ENCODE peak calls at places on chromosome 11, in ten cellular contexts. One of them, this sample, is unnamed.

GRCh38 chr11:1645357-1645821 is 15.8 kb downstream of the KRTAP5-5 start:
- DNase-seq in BJ: no peak
- DNase-seq in colonic mucosa: no peak
- DNase-seq in pancreas: no peak
- DNase-seq in cardiac fibroblast: no peak
- DNase-seq in suprapubic skin: no peak
- DNase-seq in spleen: peak; percentile 38
- DNase-seq in fibroblast of mammary gland: no peak
- DNase-seq in psoas muscle: no peak
- DNase-seq in fibroblast of lung: no peak
- DNase-seq in this sample: no peak

GRCh38 chr11:67396587-67397398 is 4.9 kb downstream of the PPP1CA start:
- DNase-seq in colonic mucosa: no peak
- DNase-seq in fibroblast of mammary gland: no peak
- DNase-seq in fibroblast of lung: no peak
- DNase-seq in cardiac fibroblast: no peak
- DNase-seq in suprapubic skin: no peak
- DNase-seq in BJ: no peak
- DNase-seq in spleen: peak; percentile 75
- DNase-seq in pancreas: no peak
- DNase-seq in psoas muscle: no peak
- DNase-seq in this sample: no peak

GRCh38 chr11:117076941-117077659 is 21.1 kb downstream of the SIK3 start:
- DNase-seq in psoas muscle: no peak
- DNase-seq in pancreas: no peak
- DNase-seq in colonic mucosa: no peak
- DNase-seq in spleen: no peak
- DNase-seq in suprapubic skin: no peak
- DNase-seq in BJ: no peak
- DNase-seq in fibroblast of mammary gland: no peak
- DNase-seq in fibroblast of lung: no peak
- DNase-seq in cardiac fibroblast: no peak
- DNase-seq in this sample: peak; percentile 63

GRCh38 chr11:9330387-9331384 is 16.3 kb upstream of the TMEM41B start:
- DNase-seq in spleen: no peak
- DNase-seq in BJ: peak; percentile 94
- DNase-seq in pancreas: no peak
- DNase-seq in colonic mucosa: no peak
- DNase-seq in fibroblast of lung: peak; percentile 68
- DNase-seq in psoas muscle: no peak
- DNase-seq in fibroblast of mammary gland: peak; percentile 88
- DNase-seq in suprapubic skin: no peak
- DNase-seq in cardiac fibroblast: peak; percentile 40
- DNase-seq in this sample: peak; percentile 48

GRCh38 chr11:45252134-45252856 is 33.8 kb downstream of the SYT13 start:
- DNase-seq in fibroblast of lung: peak; percentile 32
- DNase-seq in BJ: no peak
- DNase-seq in suprapubic skin: no peak
- DNase-seq in cardiac fibroblast: peak; percentile 67
- DNase-seq in pancreas: peak; percentile 76
- DNase-seq in colonic mucosa: peak; percentile 84
- DNase-seq in psoas muscle: peak; percentile 78
- DNase-seq in fibroblast of mammary gland: peak; percentile 41
- DNase-seq in spleen: no peak
- DNase-seq in this sample: peak; percentile 54

GRCh38 chr11:83666149-83666548 is 380.0 kb upstream of the CCDC90B start:
- DNase-seq in colonic mucosa: no peak
- DNase-seq in suprapubic skin: no peak
- DNase-seq in spleen: no peak
- DNase-seq in pancreas: no peak
- DNase-seq in psoas muscle: no peak
- DNase-seq in fibroblast of lung: peak; percentile 56
- DNase-seq in BJ: no peak
- DNase-seq in cardiac fibroblast: no peak
- DNase-seq in fibroblast of mammary gland: no peak
- DNase-seq in this sample: no peak

GRCh38 chr11:67373916-67374570 is 645 bp upstream of the CLCF1 start:
- DNase-seq in colonic mucosa: peak; percentile 79
- DNase-seq in fibroblast of mammary gland: peak; percentile 99
- DNase-seq in spleen: peak; percentile 92
- DNase-seq in pancreas: peak; percentile 89
- DNase-seq in cardiac fibroblast: peak; percentile 98
- DNase-seq in suprapubic skin: no peak
- DNase-seq in fibroblast of lung: peak; percentile 99
- DNase-seq in psoas muscle: peak; percentile 85
- DNase-seq in BJ: peak; percentile 89
- DNase-seq in this sample: peak; percentile 96

GRCh38 chr11:26231252-26231661 is 100.7 kb upstream of the ANO3 start:
- DNase-seq in BJ: no peak
- DNase-seq in colonic mucosa: no peak
- DNase-seq in cardiac fibroblast: peak; percentile 88
- DNase-seq in suprapubic skin: no peak
- DNase-seq in spleen: no peak
- DNase-seq in fibroblast of mammary gland: peak; percentile 98
- DNase-seq in psoas muscle: no peak
- DNase-seq in fibroblast of lung: peak; percentile 96
- DNase-seq in pancreas: no peak
- DNase-seq in this sample: peak; percentile 29

GRCh38 chr11:96157517-96157873 is 185.5 kb downstream of the MAML2 start:
- DNase-seq in fibroblast of mammary gland: no peak
- DNase-seq in pancreas: no peak
- DNase-seq in cardiac fibroblast: no peak
- DNase-seq in suprapubic skin: no peak
- DNase-seq in psoas muscle: no peak
- DNase-seq in colonic mucosa: no peak
- DNase-seq in BJ: no peak
- DNase-seq in spleen: no peak
- DNase-seq in fibroblast of lung: no peak
- DNase-seq in this sample: no peak

GRCh38 chr11:37323843-37324242 is 725.8 kb upstream of the RAG2 start:
- DNase-seq in BJ: no peak
- DNase-seq in fibroblast of mammary gland: no peak
- DNase-seq in spleen: no peak
- DNase-seq in pancreas: no peak
- DNase-seq in fibroblast of lung: no peak
- DNase-seq in psoas muscle: no peak
- DNase-seq in cardiac fibroblast: no peak
- DNase-seq in suprapubic skin: no peak
- DNase-seq in colonic mucosa: no peak
- DNase-seq in this sample: no peak

GRCh38 chr11:68338041-68338800 is 25.8 kb downstream of the LRP5 start:
- DNase-seq in cardiac fibroblast: peak; percentile 43
- DNase-seq in BJ: no peak
- DNase-seq in pancreas: no peak
- DNase-seq in suprapubic skin: no peak
- DNase-seq in colonic mucosa: no peak
- DNase-seq in fibroblast of lung: peak; percentile 75
- DNase-seq in spleen: no peak
- DNase-seq in psoas muscle: no peak
- DNase-seq in fibroblast of mammary gland: peak; percentile 68
- DNase-seq in this sample: peak; percentile 20

GRCh38 chr11:69684651-69685050 is 9.5 kb upstream of the LTO1 start:
- DNase-seq in pancreas: no peak
- DNase-seq in psoas muscle: no peak
- DNase-seq in fibroblast of lung: no peak
- DNase-seq in BJ: no peak
- DNase-seq in fibroblast of mammary gland: no peak
- DNase-seq in cardiac fibroblast: no peak
- DNase-seq in spleen: peak; percentile 46
- DNase-seq in suprapubic skin: no peak
- DNase-seq in colonic mucosa: no peak
- DNase-seq in this sample: no peak

GRCh38 chr11:94558468-94558867 is 8.7 kb upstream of the PIWIL4 start:
- DNase-seq in colonic mucosa: no peak
- DNase-seq in fibroblast of mammary gland: no peak
- DNase-seq in spleen: no peak
- DNase-seq in BJ: no peak
- DNase-seq in cardiac fibroblast: no peak
- DNase-seq in suprapubic skin: no peak
- DNase-seq in psoas muscle: no peak
- DNase-seq in fibroblast of lung: no peak
- DNase-seq in pancreas: no peak
- DNase-seq in this sample: no peak

GRCh38 chr11:62444835-62445234 is 26.0 kb downstream of the SCGB1A1 start:
- DNase-seq in pancreas: no peak
- DNase-seq in BJ: no peak
- DNase-seq in spleen: no peak
- DNase-seq in psoas muscle: no peak
- DNase-seq in fibroblast of mammary gland: peak; percentile 19
- DNase-seq in colonic mucosa: no peak
- DNase-seq in suprapubic skin: no peak
- DNase-seq in cardiac fibroblast: no peak
- DNase-seq in fibroblast of lung: no peak
- DNase-seq in this sample: no peak

DNA sequence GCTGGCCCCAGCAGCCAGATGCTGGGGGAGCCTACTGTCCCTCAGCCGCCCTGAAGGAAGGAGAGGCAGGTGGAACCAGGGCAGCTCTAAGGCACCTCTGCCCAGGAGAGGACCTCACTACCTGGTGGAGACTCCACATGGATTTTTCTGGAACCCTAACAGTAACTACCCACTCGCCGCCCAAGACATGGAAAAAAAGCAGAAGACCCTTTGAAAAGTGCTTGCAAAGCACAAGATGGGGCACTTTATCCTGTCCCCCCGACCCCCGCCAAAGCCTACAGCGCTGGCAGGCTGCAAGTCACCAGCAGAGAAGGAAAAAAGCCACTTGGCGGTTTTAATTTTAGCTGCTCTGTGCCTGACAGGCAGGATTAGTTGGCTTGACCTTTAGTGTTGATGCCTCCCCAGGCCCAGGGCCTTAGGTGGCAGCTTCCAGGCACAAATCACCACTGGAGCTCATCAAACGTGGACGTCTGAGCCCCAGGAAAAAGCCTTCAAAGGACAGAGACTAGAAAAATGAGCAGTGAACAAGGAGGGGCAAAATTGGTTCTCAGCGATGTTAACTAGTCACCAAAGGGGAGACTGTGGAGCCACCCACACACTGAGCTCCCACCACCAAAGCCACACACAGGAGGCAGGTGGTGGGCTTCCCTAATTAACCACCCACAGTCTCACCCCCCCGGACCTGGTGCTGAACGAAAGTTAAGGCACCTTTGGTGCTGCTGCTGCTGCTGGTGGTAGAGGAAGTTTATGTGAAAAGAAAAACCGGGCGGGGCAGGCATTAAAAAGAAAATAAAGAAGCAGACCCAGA is 4.2 kb upstream of the PYGM start:
- DNase-seq in pancreas: no peak
- DNase-seq in colonic mucosa: no peak
- DNase-seq in fibroblast of lung: no peak
- DNase-seq in fibroblast of mammary gland: no peak
- DNase-seq in cardiac fibroblast: no peak
- DNase-seq in suprapubic skin: no peak
- DNase-seq in spleen: peak; percentile 88
- DNase-seq in psoas muscle: peak; percentile 50
- DNase-seq in BJ: no peak
- DNase-seq in this sample: no peak
- H3K4me3 ChIP-seq in pancreas: no peak overlapping the region
- H3K4me3 ChIP-seq in colonic mucosa: no peak overlapping the region
- H3K4me3 ChIP-seq in fibroblast of lung: no peak overlapping the region
- H3K4me3 ChIP-seq in fibroblast of mammary gland: no peak overlapping the region
- H3K4me3 ChIP-seq in cardiac fibroblast: no peak overlapping the region
- H3K4me3 ChIP-seq in suprapubic skin: no peak overlapping the region
- H3K4me3 ChIP-seq in spleen: peak overlapping the region; percentile 28
- H3K4me3 ChIP-seq in psoas muscle: peak overlapping the region; percentile 28
- H3K4me3 ChIP-seq in BJ: no peak overlapping the region
- H3K4me3 ChIP-seq in this sample: no peak overlapping the region

GRCh38 chr11:100890779-100891178 is 203.7 kb downstream of the ARHGAP42 start:
- DNase-seq in pancreas: no peak
- DNase-seq in colonic mucosa: no peak
- DNase-seq in psoas muscle: no peak
- DNase-seq in cardiac fibroblast: peak; percentile 65
- DNase-seq in fibroblast of lung: peak; percentile 99
- DNase-seq in fibroblast of mammary gland: peak; percentile 98
- DNase-seq in BJ: peak; percentile 87
- DNase-seq in suprapubic skin: no peak
- DNase-seq in spleen: no peak
- DNase-seq in this sample: peak; percentile 90
- H3K4me3 ChIP-seq in pancreas: no peak overlapping the region
- H3K4me3 ChIP-seq in colonic mucosa: no peak overlapping the region
- H3K4me3 ChIP-seq in psoas muscle: no peak overlapping the region
- H3K4me3 ChIP-seq in cardiac fibroblast: no peak overlapping the region
- H3K4me3 ChIP-seq in fibroblast of lung: no peak overlapping the region
- H3K4me3 ChIP-seq in fibroblast of mammary gland: no peak overlapping the region
- H3K4me3 ChIP-seq in BJ: no peak overlapping the region
- H3K4me3 ChIP-seq in suprapubic skin: no peak overlapping the region
- H3K4me3 ChIP-seq in spleen: no peak overlapping the region
- H3K4me3 ChIP-seq in this sample: no peak overlapping the region

GRCh38 chr11:75428301-75428724 is 4.7 kb downstream of the KLHL35 start:
- DNase-seq in cardiac fibroblast: peak; percentile 95
- DNase-seq in fibroblast of lung: peak; percentile 83
- DNase-seq in colonic mucosa: peak; percentile 89
- DNase-seq in fibroblast of mammary gland: peak; percentile 86
- DNase-seq in psoas muscle: peak; percentile 95
- DNase-seq in BJ: no peak
- DNase-seq in suprapubic skin: peak; percentile 91
- DNase-seq in pancreas: peak; percentile 79
- DNase-seq in spleen: peak; percentile 94
- DNase-seq in this sample: no peak

GRCh38 chr11:75429902-75430691 is 2.9 kb downstream of the KLHL35 start:
- DNase-seq in colonic mucosa: peak; percentile 62
- DNase-seq in pancreas: peak; percentile 65
- DNase-seq in suprapubic skin: no peak
- DNase-seq in fibroblast of mammary gland: peak; percentile 58
- DNase-seq in cardiac fibroblast: peak; percentile 61
- DNase-seq in fibroblast of lung: peak; percentile 78
- DNase-seq in spleen: peak; percentile 88
- DNase-seq in psoas muscle: peak; percentile 80
- DNase-seq in BJ: no peak
- DNase-seq in this sample: peak; percentile 73

GRCh38 chr11:75428989-75429640 is 3.9 kb downstream of the KLHL35 start:
- DNase-seq in fibroblast of mammary gland: no peak
- DNase-seq in cardiac fibroblast: no peak
- DNase-seq in psoas muscle: no peak
- DNase-seq in fibroblast of lung: no peak
- DNase-seq in suprapubic skin: no peak
- DNase-seq in BJ: no peak
- DNase-seq in colonic mucosa: no peak
- DNase-seq in spleen: peak; percentile 45
- DNase-seq in pancreas: no peak
- DNase-seq in this sample: no peak

GRCh38 chr11:75430692-75431532 is 2.1 kb downstream of the KLHL35 start:
- DNase-seq in spleen: peak; percentile 65
- DNase-seq in psoas muscle: peak; percentile 39
- DNase-seq in pancreas: no peak
- DNase-seq in BJ: no peak
- DNase-seq in colonic mucosa: no peak
- DNase-seq in fibroblast of mammary gland: no peak
- DNase-seq in suprapubic skin: no peak
- DNase-seq in fibroblast of lung: no peak
- DNase-seq in cardiac fibroblast: peak; percentile 13
- DNase-seq in this sample: no peak

GRCh38 chr11:75429641-75429901 is 3.4 kb downstream of the KLHL35 start:
- DNase-seq in psoas muscle: no peak
- DNase-seq in fibroblast of lung: no peak
- DNase-seq in suprapubic skin: no peak
- DNase-seq in colonic mucosa: no peak
- DNase-seq in spleen: no peak
- DNase-seq in pancreas: no peak
- DNase-seq in BJ: no peak
- DNase-seq in cardiac fibroblast: no peak
- DNase-seq in fibroblast of mammary gland: no peak
- DNase-seq in this sample: no peak
- H3K4me3 ChIP-seq in psoas muscle: peak overlapping the region; percentile 51
- H3K4me3 ChIP-seq in fibroblast of lung: no peak overlapping the region
- H3K4me3 ChIP-seq in suprapubic skin: peak overlapping the region; percentile 46
- H3K4me3 ChIP-seq in colonic mucosa: peak overlapping the region; percentile 20
- H3K4me3 ChIP-seq in spleen: peak overlapping the region; percentile 75
- H3K4me3 ChIP-seq in pancreas: peak overlapping the region; percentile 41
- H3K4me3 ChIP-seq in BJ: no peak overlapping the region
- H3K4me3 ChIP-seq in cardiac fibroblast: no peak overlapping the region
- H3K4me3 ChIP-seq in fibroblast of mammary gland: no peak overlapping the region
- H3K4me3 ChIP-seq in this sample: peak overlapping the region; percentile 72

GRCh38 chr11:64888406-64888757 is 10.0 kb upstream of the EHD1 start:
- DNase-seq in suprapubic skin: peak; percentile 65
- DNase-seq in pancreas: no peak
- DNase-seq in fibroblast of mammary gland: no peak
- DNase-seq in spleen: no peak
- DNase-seq in colonic mucosa: no peak
- DNase-seq in fibroblast of lung: no peak
- DNase-seq in cardiac fibroblast: no peak
- DNase-seq in psoas muscle: no peak
- DNase-seq in BJ: no peak
- DNase-seq in this sample: no peak
- H3K4me3 ChIP-seq in suprapubic skin: peak overlapping the region; percentile 20
- H3K4me3 ChIP-seq in pancreas: peak overlapping the region; percentile 30
- H3K4me3 ChIP-seq in fibroblast of mammary gland: no peak overlapping the region
- H3K4me3 ChIP-seq in spleen: peak overlapping the region; percentile 59
- H3K4me3 ChIP-seq in colonic mucosa: no peak overlapping the region
- H3K4me3 ChIP-seq in fibroblast of lung: no peak overlapping the region
- H3K4me3 ChIP-seq in cardiac fibroblast: no peak overlapping the region
- H3K4me3 ChIP-seq in psoas muscle: no peak overlapping the region
- H3K4me3 ChIP-seq in BJ: no peak overlapping the region
- H3K4me3 ChIP-seq in this sample: peak overlapping the region; percentile 71